ENCODE peak calls at places on chromosomes 13 and 19, in six cellular contexts. Z is AG09319, D is neural progenitor cell, X is esophagus muscularis mucosa, P is thoracic aorta, C is GM13976. J is an unnamed sample.

GRCh38 chr19:57245959-57246358 is 5.5 kb downstream of the ZNF805 start:
- DNase-seq in Z (no peak), D (no peak), X (peak; percentile 66), C (no peak), P (no peak), J (no peak)

GRCh38 chr13:24168980-24169379 is 8.5 kb downstream of the SPATA13 start:
- DNase-seq in C (no peak), Z (no peak), D (no peak), P (no peak), X (no peak), J (no peak)

GRCh38 chr19:262125-262524 is 29.1 kb downstream of the PLPP2 start:
- DNase-seq in D (no peak), P (no peak), C (no peak), X (no peak), Z (no peak), J (peak; percentile 30)

GRCh38 chr13:91236182-91236581 is 111.3 kb upstream of the MIR17HG start:
- DNase-seq in X (no peak), D (no peak), Z (no peak), P (no peak), C (no peak), J (no peak)

GRCh38 chr19:18297308-18297707 is 15.9 kb upstream of the JUND start:
- DNase-seq in P (no peak), Z (no peak), X (no peak), C (no peak), D (no peak), J (no peak)

GRCh38 chr19:55156202-55157063 is 1.1 kb downstream of the TNNI3 start:
- DNase-seq in D (peak; percentile 97), C (peak; percentile 75), X (no peak), Z (no peak), P (no peak), J (peak; percentile 62)

GRCh38 chr19:11641241-11641640 is 44.0 kb downstream of the ZNF627 start:
- DNase-seq in P (no peak), C (no peak), Z (no peak), X (no peak), D (no peak), J (no peak)

GRCh38 chr19:12778020-12778904 is 2.9 kb upstream of the HOOK2 start:
- DNase-seq in X (no peak), D (peak; percentile 56), Z (peak; percentile 39), C (peak; percentile 70), P (no peak), J (peak; percentile 61)

DNA sequence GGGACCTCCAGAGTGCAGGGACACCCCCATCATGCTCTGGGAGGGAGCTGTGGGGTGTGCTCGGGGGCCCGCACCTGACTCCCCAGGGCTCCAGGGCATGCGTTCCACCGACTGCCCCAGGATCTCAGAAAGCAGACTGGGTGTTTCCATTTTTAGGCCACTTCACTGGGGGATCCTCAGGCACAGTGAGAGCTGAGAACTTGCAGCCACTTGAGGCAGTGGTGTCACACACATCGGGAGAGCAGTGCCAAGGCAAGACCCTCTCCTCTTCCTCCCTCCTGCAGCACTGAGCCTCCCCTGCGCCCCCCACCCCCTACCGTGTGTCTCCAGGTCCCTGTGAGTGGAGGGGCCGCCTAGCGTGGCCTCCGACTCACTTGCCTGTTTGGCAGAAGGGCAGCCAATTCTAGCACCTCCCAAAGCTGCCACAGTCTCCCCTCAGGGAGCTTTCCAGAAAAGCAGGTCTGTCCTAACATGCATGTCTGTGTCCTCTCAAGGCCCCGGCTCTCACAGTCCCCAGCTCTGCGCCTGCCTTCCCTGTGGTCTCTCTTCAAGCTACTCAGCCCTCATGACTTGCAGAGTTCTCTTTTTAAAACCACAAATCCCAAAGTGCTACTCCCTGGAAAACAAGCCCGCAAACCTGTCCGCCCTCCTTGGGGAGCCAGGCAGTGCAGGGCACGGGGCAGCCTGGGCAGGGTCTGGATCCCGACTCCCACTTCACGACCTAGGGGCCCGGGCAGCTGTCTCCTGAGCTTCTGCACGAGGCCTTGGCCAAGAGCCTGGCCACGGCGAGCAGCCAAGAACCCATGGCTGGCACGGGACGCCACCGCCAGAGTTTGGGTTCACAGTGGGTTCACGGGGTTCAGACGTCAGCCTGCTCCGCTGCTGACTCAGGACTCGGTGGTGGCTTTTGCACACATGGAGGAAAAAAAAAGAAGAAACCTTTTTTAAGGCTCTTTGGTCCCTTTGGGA is 94.1 kb downstream of the STK24 start:
- DNase-seq in D (peak; percentile 45), P (no peak), Z (peak; percentile 61), X (no peak), C (peak; percentile 64), J (peak; percentile 45)
- TF ChIP-seq CTCF in D (peak; percentile 46), P (no peak), Z (peak; percentile 25), X (peak; percentile 14), C (peak; percentile 43), J (peak; percentile 42)

GRCh38 chr13:46726347-46726746 is 70.6 kb downstream of the ESD start:
- DNase-seq in D (no peak), Z (no peak), C (no peak), P (no peak), X (no peak), J (no peak)
- TF ChIP-seq CTCF in D (no peak), Z (no peak), C (no peak), P (no peak), X (no peak), J (no peak)

GRCh38 chr13:51600703-51601102 is 16.4 kb downstream of the WDFY2 start:
- DNase-seq in P (no peak), Z (no peak), X (no peak), D (no peak), C (no peak), J (no peak)

GRCh38 chr13:51601601-51602348 is 17.5 kb downstream of the WDFY2 start:
- DNase-seq in Z (no peak), X (no peak), D (no peak), P (no peak), C (no peak), J (no peak)

GRCh38 chr13:51594432-51594831 is 10.2 kb downstream of the WDFY2 start:
- DNase-seq in X (no peak), D (no peak), C (no peak), P (no peak), Z (no peak), J (no peak)

GRCh38 chr13:51603716-51604115 is 19.5 kb downstream of the WDFY2 start:
- DNase-seq in C (no peak), D (no peak), Z (no peak), X (no peak), P (no peak), J (no peak)

DNA sequence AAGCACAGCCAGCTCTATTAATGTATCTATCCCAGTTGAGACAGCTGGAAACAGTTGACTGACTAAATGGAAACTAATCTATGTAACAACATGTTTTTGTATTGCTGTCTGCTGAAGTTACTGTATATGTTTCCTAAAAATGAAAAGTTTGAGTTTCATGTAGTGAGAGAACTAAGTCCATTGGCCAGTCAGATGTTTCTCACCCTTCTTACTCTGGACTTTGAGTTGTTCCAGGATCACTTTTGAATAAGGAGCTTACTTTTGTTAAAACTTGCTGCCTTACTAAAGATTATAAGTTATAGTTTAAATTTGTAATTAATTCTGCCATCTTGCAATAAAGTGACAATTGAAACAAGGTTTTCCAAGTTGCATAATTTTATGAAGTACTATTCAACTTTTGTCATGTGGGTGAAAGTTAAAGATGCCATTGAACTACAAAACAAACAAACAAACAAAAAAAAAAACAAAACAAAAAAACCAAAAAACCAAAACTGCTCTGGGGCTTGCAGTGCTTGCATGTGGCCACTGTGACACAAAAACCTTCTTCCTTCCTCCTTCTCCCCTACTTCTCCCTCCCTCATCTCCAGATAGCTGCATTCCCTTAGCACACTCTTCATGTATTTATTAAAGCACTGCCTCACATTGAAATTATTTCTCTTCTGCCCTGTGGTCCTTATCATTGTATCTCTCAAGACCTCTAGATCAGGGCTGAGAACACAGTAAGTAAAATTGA is 15.3 kb downstream of the WDFY2 start:
- DNase-seq in C (no peak), Z (no peak), D (no peak), X (no peak), P (no peak), J (no peak)
- TF ChIP-seq CTCF in C (no peak), Z (no peak), D (no peak), X (no peak), P (no peak), J (no peak)

DNA sequence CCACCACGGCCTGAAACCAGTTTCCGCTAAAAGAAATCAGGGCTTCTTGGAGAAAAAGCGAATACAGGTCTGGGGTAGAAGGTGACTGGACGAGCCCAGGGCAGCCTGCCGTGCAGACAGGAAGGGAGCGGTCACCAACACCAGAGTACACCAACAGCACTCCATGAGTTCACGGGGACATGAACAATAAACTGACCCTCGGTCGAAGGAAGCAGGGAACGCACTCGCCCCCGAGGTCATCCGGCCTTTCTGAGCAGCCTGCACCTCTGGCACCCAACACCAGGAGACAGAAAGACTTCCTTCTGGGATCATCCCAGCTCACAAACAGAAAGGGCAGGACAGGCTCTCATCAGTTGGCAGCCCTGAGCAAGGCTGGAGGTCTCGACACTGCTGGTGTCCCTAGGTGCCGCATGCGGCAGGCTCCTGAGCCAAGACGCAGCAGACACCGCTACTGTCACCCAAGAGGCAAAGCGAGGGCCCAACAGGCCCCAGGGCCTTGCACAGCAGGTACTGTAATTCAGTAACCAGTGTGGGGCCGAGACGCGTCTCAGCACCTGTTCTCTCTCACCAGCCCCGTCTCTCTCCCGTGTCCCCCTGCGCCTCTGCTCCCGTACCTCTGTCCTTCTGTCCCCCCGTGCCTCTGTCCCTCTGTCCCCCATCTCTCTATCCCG is 18.0 kb downstream of the DCUN1D2 start:
- DNase-seq in D (no peak), C (no peak), P (no peak), X (peak; percentile 87), Z (no peak), J (no peak)
- TF ChIP-seq CTCF in D (no peak), C (no peak), P (no peak), X (no peak), Z (no peak), J (no peak)

GRCh38 chr19:42325308-42325895 is at the start of gene MEGF8:
- DNase-seq in Z (peak; percentile 97), D (peak; percentile 99), X (peak; percentile 99), C (peak; percentile 98), P (peak; percentile 91), J (peak; percentile 98)

GRCh38 chr19:42325896-42326771 is 699 bp downstream of the MEGF8 start:
- DNase-seq in P (no peak), C (peak; percentile 74), Z (no peak), X (no peak), D (no peak), J (peak; percentile 63)

GRCh38 chr19:42323852-42324654 is 1.4 kb upstream of the MEGF8 start:
- DNase-seq in D (peak; percentile 62), C (no peak), X (no peak), P (no peak), Z (no peak), J (no peak)

GRCh38 chr19:42323473-42323851 is 2.0 kb upstream of the MEGF8 start:
- DNase-seq in C (no peak), X (no peak), P (no peak), Z (no peak), D (peak; percentile 64), J (no peak)

DNA sequence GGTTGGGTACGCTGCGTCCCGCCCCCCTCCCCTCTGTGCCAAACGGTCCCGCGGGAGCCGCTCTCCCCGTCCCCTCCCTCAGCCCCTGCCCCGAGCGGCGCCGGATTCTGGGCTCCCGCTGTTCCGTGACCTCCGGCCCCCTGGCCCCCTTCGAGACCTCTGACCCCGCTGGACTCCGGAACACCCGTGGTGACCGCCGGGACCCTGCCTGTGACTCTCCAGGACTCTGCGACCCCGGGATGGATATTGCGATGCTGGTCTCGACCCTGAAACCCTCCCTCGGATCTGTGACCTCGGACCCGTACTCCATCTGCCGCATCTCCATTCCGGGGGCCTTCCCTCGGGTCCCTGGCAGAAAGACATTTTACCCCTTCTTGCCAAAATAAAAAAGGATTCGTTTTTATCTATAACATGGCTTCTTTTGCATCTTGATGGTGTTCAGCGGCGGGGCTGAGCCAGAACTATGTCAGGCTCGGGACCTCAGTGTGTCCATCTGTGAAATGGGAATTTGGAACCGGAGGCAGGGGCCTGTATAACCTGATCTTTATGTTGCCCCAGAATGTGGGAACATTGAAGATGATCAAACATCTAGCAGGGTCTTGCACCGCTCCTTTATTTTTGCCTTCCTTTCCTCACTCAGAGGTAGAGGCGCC is 654 bp upstream of the MEGF8 start:
- DNase-seq in D (peak; percentile 47), X (no peak), P (no peak), C (no peak), Z (no peak), J (no peak)
- TF ChIP-seq CTCF in D (no peak), X (no peak), P (peak; percentile 76), C (no peak), Z (no peak), J (no peak)

J was measured in GM10248.